ENCODE peak calls at places on chromosomes 12 and 14, in ten cellular contexts. One of them, this sample, is unnamed.

GRCh38 chr12:101076940-101077351 is 133.1 kb downstream of the SLC5A8 start:
- DNase-seq in astrocyte: peak; percentile 30
- DNase-seq in HT1080: peak; percentile 26
- DNase-seq in NCI-H1092 treated with DMSO at 0.1 percent for 48 hours: no peak
- DNase-seq in ACHN: no peak
- DNase-seq in T-helper 1 cell: no peak
- DNase-seq in bronchial epithelial cell: peak; percentile 23
- DNase-seq in stimulated activated CD8-positive, alpha-beta memory T cell treated with anti-CD3 and anti-CD28 coated beads, Interleukin-7, amount 100 ng/mL, for 24 hours: no peak
- DNase-seq in H54: no peak
- DNase-seq in central memory CD4-positive, alpha-beta T cell: no peak
- DNase-seq in this sample: no peak

GRCh38 chr12:127149226-127149964 is 1117.6 kb upstream of the TMEM132C start:
- DNase-seq in HT1080: no peak
- DNase-seq in bronchial epithelial cell: no peak
- DNase-seq in ACHN: no peak
- DNase-seq in NCI-H1092 treated with DMSO at 0.1 percent for 48 hours: no peak
- DNase-seq in T-helper 1 cell: no peak
- DNase-seq in central memory CD4-positive, alpha-beta T cell: no peak
- DNase-seq in H54: no peak
- DNase-seq in astrocyte: peak; percentile 90
- DNase-seq in stimulated activated CD8-positive, alpha-beta memory T cell treated with anti-CD3 and anti-CD28 coated beads, Interleukin-7, amount 100 ng/mL, for 24 hours: no peak
- DNase-seq in this sample: no peak

GRCh38 chr12:12338528-12339168 is 11.4 kb downstream of the MANSC1 start:
- DNase-seq in NCI-H1092 treated with DMSO at 0.1 percent for 48 hours: no peak
- DNase-seq in ACHN: no peak
- DNase-seq in H54: no peak
- DNase-seq in bronchial epithelial cell: peak; percentile 79
- DNase-seq in HT1080: peak; percentile 82
- DNase-seq in T-helper 1 cell: no peak
- DNase-seq in stimulated activated CD8-positive, alpha-beta memory T cell treated with anti-CD3 and anti-CD28 coated beads, Interleukin-7, amount 100 ng/mL, for 24 hours: no peak
- DNase-seq in astrocyte: peak; percentile 54
- DNase-seq in central memory CD4-positive, alpha-beta T cell: no peak
- DNase-seq in this sample: no peak

GRCh38 chr14:30227436-30227835 is 299.8 kb upstream of the PRKD1 start:
- DNase-seq in H54: no peak
- DNase-seq in T-helper 1 cell: no peak
- DNase-seq in ACHN: no peak
- DNase-seq in astrocyte: no peak
- DNase-seq in central memory CD4-positive, alpha-beta T cell: no peak
- DNase-seq in HT1080: no peak
- DNase-seq in NCI-H1092 treated with DMSO at 0.1 percent for 48 hours: no peak
- DNase-seq in stimulated activated CD8-positive, alpha-beta memory T cell treated with anti-CD3 and anti-CD28 coated beads, Interleukin-7, amount 100 ng/mL, for 24 hours: no peak
- DNase-seq in bronchial epithelial cell: no peak
- DNase-seq in this sample: no peak

GRCh38 chr12:2640709-2641108 is 154.1 kb upstream of the FKBP4 start:
- DNase-seq in HT1080: peak; percentile 97
- DNase-seq in ACHN: peak; percentile 98
- DNase-seq in stimulated activated CD8-positive, alpha-beta memory T cell treated with anti-CD3 and anti-CD28 coated beads, Interleukin-7, amount 100 ng/mL, for 24 hours: no peak
- DNase-seq in central memory CD4-positive, alpha-beta T cell: no peak
- DNase-seq in NCI-H1092 treated with DMSO at 0.1 percent for 48 hours: no peak
- DNase-seq in bronchial epithelial cell: peak; percentile 89
- DNase-seq in T-helper 1 cell: no peak
- DNase-seq in H54: peak; percentile 100
- DNase-seq in astrocyte: peak; percentile 97
- DNase-seq in this sample: no peak

GRCh38 chr12:31687101-31687527 is 27.6 kb downstream of the ETFBKMT start:
- DNase-seq in NCI-H1092 treated with DMSO at 0.1 percent for 48 hours: no peak
- DNase-seq in T-helper 1 cell: no peak
- DNase-seq in stimulated activated CD8-positive, alpha-beta memory T cell treated with anti-CD3 and anti-CD28 coated beads, Interleukin-7, amount 100 ng/mL, for 24 hours: no peak
- DNase-seq in ACHN: no peak
- DNase-seq in astrocyte: no peak
- DNase-seq in central memory CD4-positive, alpha-beta T cell: no peak
- DNase-seq in bronchial epithelial cell: no peak
- DNase-seq in H54: no peak
- DNase-seq in HT1080: no peak
- DNase-seq in this sample: no peak

GRCh38 chr12:19177754-19178153 is 48.2 kb downstream of the PLEKHA5 start:
- DNase-seq in central memory CD4-positive, alpha-beta T cell: no peak
- DNase-seq in NCI-H1092 treated with DMSO at 0.1 percent for 48 hours: no peak
- DNase-seq in ACHN: no peak
- DNase-seq in T-helper 1 cell: no peak
- DNase-seq in bronchial epithelial cell: no peak
- DNase-seq in astrocyte: peak; percentile 47
- DNase-seq in H54: no peak
- DNase-seq in stimulated activated CD8-positive, alpha-beta memory T cell treated with anti-CD3 and anti-CD28 coated beads, Interleukin-7, amount 100 ng/mL, for 24 hours: no peak
- DNase-seq in HT1080: peak; percentile 13
- DNase-seq in this sample: no peak

GRCh38 chr14:101456246-101457159 is 104.8 kb upstream of the DIO3 start:
- DNase-seq in bronchial epithelial cell: no peak
- DNase-seq in stimulated activated CD8-positive, alpha-beta memory T cell treated with anti-CD3 and anti-CD28 coated beads, Interleukin-7, amount 100 ng/mL, for 24 hours: no peak
- DNase-seq in astrocyte: no peak
- DNase-seq in HT1080: no peak
- DNase-seq in ACHN: no peak
- DNase-seq in H54: no peak
- DNase-seq in central memory CD4-positive, alpha-beta T cell: no peak
- DNase-seq in NCI-H1092 treated with DMSO at 0.1 percent for 48 hours: no peak
- DNase-seq in T-helper 1 cell: no peak
- DNase-seq in this sample: no peak

GRCh38 chr14:70718383-70719123 is 76.8 kb downstream of the TTC9 start:
- DNase-seq in H54: no peak
- DNase-seq in T-helper 1 cell: no peak
- DNase-seq in ACHN: no peak
- DNase-seq in central memory CD4-positive, alpha-beta T cell: no peak
- DNase-seq in NCI-H1092 treated with DMSO at 0.1 percent for 48 hours: no peak
- DNase-seq in bronchial epithelial cell: peak; percentile 58
- DNase-seq in stimulated activated CD8-positive, alpha-beta memory T cell treated with anti-CD3 and anti-CD28 coated beads, Interleukin-7, amount 100 ng/mL, for 24 hours: no peak
- DNase-seq in HT1080: no peak
- DNase-seq in astrocyte: no peak
- DNase-seq in this sample: no peak

GRCh38 chr12:27104546-27104945 is 22.2 kb upstream of the C12orf71 start:
- DNase-seq in central memory CD4-positive, alpha-beta T cell: no peak
- DNase-seq in astrocyte: peak; percentile 81
- DNase-seq in ACHN: no peak
- DNase-seq in HT1080: no peak
- DNase-seq in bronchial epithelial cell: peak; percentile 46
- DNase-seq in NCI-H1092 treated with DMSO at 0.1 percent for 48 hours: no peak
- DNase-seq in H54: no peak
- DNase-seq in stimulated activated CD8-positive, alpha-beta memory T cell treated with anti-CD3 and anti-CD28 coated beads, Interleukin-7, amount 100 ng/mL, for 24 hours: no peak
- DNase-seq in T-helper 1 cell: no peak
- DNase-seq in this sample: no peak

GRCh38 chr12:9049520-9050133 is 60.3 kb downstream of the KLRG1 start:
- DNase-seq in central memory CD4-positive, alpha-beta T cell: peak; percentile 56
- DNase-seq in stimulated activated CD8-positive, alpha-beta memory T cell treated with anti-CD3 and anti-CD28 coated beads, Interleukin-7, amount 100 ng/mL, for 24 hours: no peak
- DNase-seq in bronchial epithelial cell: peak; percentile 58
- DNase-seq in T-helper 1 cell: peak; percentile 41
- DNase-seq in NCI-H1092 treated with DMSO at 0.1 percent for 48 hours: peak; percentile 8
- DNase-seq in ACHN: peak; percentile 70
- DNase-seq in HT1080: peak; percentile 37
- DNase-seq in astrocyte: peak; percentile 8
- DNase-seq in H54: peak; percentile 15
- DNase-seq in this sample: no peak

GRCh38 chr14:54503476-54503875 is 6.2 kb upstream of the CGRRF1 start:
- DNase-seq in ACHN: peak; percentile 37
- DNase-seq in T-helper 1 cell: no peak
- DNase-seq in stimulated activated CD8-positive, alpha-beta memory T cell treated with anti-CD3 and anti-CD28 coated beads, Interleukin-7, amount 100 ng/mL, for 24 hours: no peak
- DNase-seq in HT1080: peak; percentile 54
- DNase-seq in bronchial epithelial cell: peak; percentile 36
- DNase-seq in H54: no peak
- DNase-seq in central memory CD4-positive, alpha-beta T cell: no peak
- DNase-seq in NCI-H1092 treated with DMSO at 0.1 percent for 48 hours: no peak
- DNase-seq in astrocyte: peak; percentile 37
- DNase-seq in this sample: no peak

This sample was measured in NCI-H2029.